ENCODE peak calls at places on chromosome 17, in five cellular contexts. One of them, this sample, is unnamed. For H3K27me3, the result is how much of the 10 kb centered on the place peaks cover.

GRCh38 chr17:35257080-35257701 is 14.3 kb downstream of the SLFN5 start:
- DNase-seq in GM23248: no peak
- DNase-seq in IMR-90: peak
- DNase-seq in GM12878: no peak
- DNase-seq in PC-3: peak
- DNase-seq in this sample: no peak

GRCh38 chr17:79916506-79916905 is 77.3 kb upstream of the CBX4 start:
- DNase-seq in GM23248: no peak
- DNase-seq in IMR-90: no peak
- DNase-seq in GM12878: no peak
- DNase-seq in PC-3: no peak
- DNase-seq in this sample: no peak

GRCh38 chr17:66129759-66130158 is 62.2 kb downstream of the CEP112 start:
- DNase-seq in GM23248: no peak
- DNase-seq in IMR-90: no peak
- DNase-seq in GM12878: no peak
- DNase-seq in PC-3: no peak
- DNase-seq in this sample: no peak

GRCh38 chr17:63699638-63700527 is at the start of gene LIMD2:
- DNase-seq in GM23248: peak
- DNase-seq in IMR-90: no peak
- DNase-seq in GM12878: no peak
- DNase-seq in PC-3: peak
- DNase-seq in this sample: no peak

GRCh38 chr17:32259596-32259995 is 6.0 kb upstream of the RHBDL3 start:
- DNase-seq in GM23248: peak
- DNase-seq in IMR-90: peak
- DNase-seq in GM12878: no peak
- DNase-seq in PC-3: no peak
- DNase-seq in this sample: peak

GRCh38 chr17:45430738-45431530 is 1.7 kb downstream of the ARHGAP27 start:
- DNase-seq in GM23248: peak
- DNase-seq in IMR-90: no peak
- DNase-seq in GM12878: no peak
- DNase-seq in PC-3: peak
- DNase-seq in this sample: no peak

GRCh38 chr17:32626371-32626770 is 139.6 kb downstream of the CDK5R1 start:
- DNase-seq in GM23248: no peak
- DNase-seq in IMR-90: no peak
- DNase-seq in GM12878: no peak
- DNase-seq in PC-3: no peak
- DNase-seq in this sample: no peak

GRCh38 chr17:72122002-72122310 is 1.1 kb downstream of the SOX9 start:
- DNase-seq in GM23248: peak
- DNase-seq in IMR-90: peak
- DNase-seq in GM12878: no peak
- DNase-seq in PC-3: peak
- DNase-seq in this sample: no peak

DNA sequence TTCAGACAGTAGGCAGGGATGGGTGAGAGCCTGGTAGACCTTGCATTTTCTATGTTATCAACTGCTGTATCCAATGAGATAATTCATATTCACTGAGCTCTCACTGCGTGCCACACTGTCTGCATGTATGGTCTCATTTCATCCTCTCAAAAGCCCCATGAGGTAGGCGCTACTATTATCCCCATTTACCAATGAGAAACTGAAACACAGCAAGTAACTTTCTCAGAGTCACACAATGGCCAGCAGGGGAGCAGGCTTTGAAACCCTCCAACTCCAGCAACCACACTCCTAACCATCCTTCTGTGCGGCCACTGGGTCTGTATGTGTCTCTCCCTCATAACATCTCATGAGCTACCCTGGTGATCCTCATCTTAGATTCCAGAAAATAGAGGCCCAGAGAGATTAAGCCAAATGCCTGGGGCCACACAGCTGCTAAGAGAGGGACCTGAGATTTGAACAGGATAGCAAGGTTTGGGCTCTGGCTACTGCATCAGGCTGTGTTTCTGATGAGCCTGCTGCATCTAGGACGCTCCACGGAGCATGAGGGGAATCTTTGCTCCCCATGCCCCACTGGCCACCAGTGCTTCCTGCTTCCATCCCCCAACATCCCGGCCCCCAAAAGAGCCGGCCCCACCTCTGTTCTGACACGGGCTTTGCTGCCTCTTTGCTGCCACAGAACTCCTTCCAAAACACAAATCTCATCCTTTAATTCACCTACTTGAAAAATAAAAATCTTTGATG is 3.2 kb downstream of the CCR7 start:
- DNase-seq in GM23248: peak
- DNase-seq in IMR-90: no peak
- DNase-seq in GM12878: peak
- DNase-seq in PC-3: no peak
- DNase-seq in this sample: no peak
- H3K27ac ChIP-seq in GM23248: no peak
- H3K27ac ChIP-seq in IMR-90: no peak
- H3K27ac ChIP-seq in GM12878: peak
- H3K27ac ChIP-seq in PC-3: no peak
- H3K27ac ChIP-seq in this sample: no peak

GRCh38 chr17:47281246-47281645 is 27.6 kb downstream of the ITGB3 start:
- DNase-seq in GM23248: no peak
- DNase-seq in IMR-90: no peak
- DNase-seq in GM12878: no peak
- DNase-seq in PC-3: no peak
- DNase-seq in this sample: no peak

GRCh38 chr17:47277921-47278320 is 24.3 kb downstream of the ITGB3 start:
- DNase-seq in GM23248: peak
- DNase-seq in IMR-90: peak
- DNase-seq in GM12878: no peak
- DNase-seq in PC-3: no peak
- DNase-seq in this sample: no peak

GRCh38 chr17:47280072-47280811 is 26.6 kb downstream of the ITGB3 start:
- DNase-seq in GM23248: peak
- DNase-seq in IMR-90: peak
- DNase-seq in GM12878: no peak
- DNase-seq in PC-3: no peak
- DNase-seq in this sample: no peak

GRCh38 chr17:47278561-47278960 is 24.9 kb downstream of the ITGB3 start:
- DNase-seq in GM23248: no peak
- DNase-seq in IMR-90: no peak
- DNase-seq in GM12878: no peak
- DNase-seq in PC-3: no peak
- DNase-seq in this sample: no peak

DNA sequence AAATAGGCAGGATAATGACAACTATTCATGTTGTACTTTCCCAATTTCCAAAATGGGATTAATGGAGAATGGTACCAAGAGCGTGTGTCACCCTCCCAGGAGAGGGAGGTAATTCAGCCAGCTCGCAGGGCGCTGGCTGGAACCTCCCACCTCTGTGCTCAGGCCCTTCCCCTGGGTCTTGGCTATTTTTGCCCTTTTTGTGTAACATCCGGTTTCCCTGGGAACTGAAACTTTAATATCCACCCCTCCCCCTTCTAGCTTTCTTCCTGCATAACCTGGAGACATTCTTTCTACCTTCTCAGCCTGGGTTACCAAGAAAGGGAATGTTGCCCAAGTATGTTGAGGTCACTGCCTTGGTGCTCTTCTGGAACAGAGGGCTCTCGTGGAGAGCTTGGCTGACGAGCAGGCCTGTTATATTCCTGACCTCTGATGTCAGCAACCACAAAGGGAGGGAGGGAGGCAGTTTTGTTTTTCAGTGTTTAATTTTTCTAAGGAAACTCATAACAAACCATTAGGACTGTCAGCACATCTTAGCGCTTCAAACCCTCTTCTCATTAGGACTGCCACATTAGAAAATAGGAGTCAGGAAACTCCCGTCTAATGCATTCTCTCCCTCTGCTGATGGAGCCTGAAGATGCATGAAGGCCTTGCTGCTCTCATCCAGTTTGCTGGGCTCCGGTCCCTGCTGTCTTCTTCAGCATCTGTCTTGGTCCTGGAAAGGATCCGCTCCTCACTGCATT is 25.6 kb downstream of the ITGB3 start:
- DNase-seq in GM23248: peak
- DNase-seq in IMR-90: peak
- DNase-seq in GM12878: peak
- DNase-seq in PC-3: peak
- DNase-seq in this sample: peak
- H3K4me3 ChIP-seq in GM23248: peak
- H3K4me3 ChIP-seq in IMR-90: no peak
- H3K4me3 ChIP-seq in GM12878: peak
- H3K4me3 ChIP-seq in PC-3: no peak
- H3K4me3 ChIP-seq in this sample: no peak

GRCh38 chr17:49480833-49481615 is 14.1 kb upstream of the NGFR start:
- DNase-seq in GM23248: no peak
- DNase-seq in IMR-90: no peak
- DNase-seq in GM12878: no peak
- DNase-seq in PC-3: no peak
- DNase-seq in this sample: no peak

GRCh38 chr17:49483588-49484509 is 11.2 kb upstream of the NGFR start:
- DNase-seq in GM23248: no peak
- DNase-seq in IMR-90: no peak
- DNase-seq in GM12878: no peak
- DNase-seq in PC-3: no peak
- DNase-seq in this sample: no peak

GRCh38 chr17:49486012-49486641 is 9.0 kb upstream of the NGFR start:
- DNase-seq in GM23248: no peak
- DNase-seq in IMR-90: no peak
- DNase-seq in GM12878: no peak
- DNase-seq in PC-3: no peak
- DNase-seq in this sample: no peak

GRCh38 chr17:49487202-49487601 is 7.9 kb upstream of the NGFR start:
- DNase-seq in GM23248: no peak
- DNase-seq in IMR-90: no peak
- DNase-seq in GM12878: no peak
- DNase-seq in PC-3: no peak
- DNase-seq in this sample: no peak

DNA sequence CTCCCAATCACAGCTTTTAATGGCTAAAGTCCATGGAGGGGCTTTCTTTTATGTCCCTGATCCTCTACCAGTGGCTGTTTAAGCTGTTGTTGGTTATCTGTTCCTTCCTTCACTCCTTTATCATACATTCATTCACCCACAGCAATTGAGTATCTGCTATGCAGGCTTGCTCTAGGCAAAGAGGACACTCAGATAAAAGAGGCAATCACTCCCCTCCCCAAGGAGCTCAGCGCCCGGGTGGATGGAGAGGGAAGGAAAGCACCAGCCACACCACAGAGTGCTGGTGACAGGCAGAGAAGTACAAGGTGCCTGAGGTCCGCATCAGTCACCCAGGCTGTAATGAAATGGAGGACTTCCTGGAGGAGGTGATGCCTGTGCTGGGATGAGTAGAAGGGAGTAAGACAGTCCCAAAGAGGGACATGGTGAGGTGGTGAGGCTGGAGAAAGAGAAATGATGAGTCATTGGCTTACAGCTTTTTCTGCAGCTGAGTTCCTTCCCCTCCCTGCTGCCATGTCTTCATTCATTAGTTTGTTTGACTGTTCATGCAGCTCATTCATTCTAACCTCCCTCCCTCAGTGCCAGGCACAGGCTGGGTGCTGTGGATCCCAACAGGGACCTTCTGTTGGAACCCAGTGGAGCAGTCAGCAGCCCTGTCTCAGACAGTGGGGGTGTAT is 12.8 kb upstream of the NGFR start:
- DNase-seq in GM23248: peak
- DNase-seq in IMR-90: peak
- DNase-seq in GM12878: no peak
- DNase-seq in PC-3: peak
- DNase-seq in this sample: no peak
- H3K27me3 ChIP-seq in GM23248: half or more
- H3K27me3 ChIP-seq in IMR-90: half or more
- H3K27me3 ChIP-seq in GM12878: under half
- H3K27me3 ChIP-seq in PC-3: half or more
- H3K27me3 ChIP-seq in this sample: half or more

GRCh38 chr17:1792495-1793446 is 30.9 kb downstream of the SERPINF1 start:
- DNase-seq in GM23248: no peak
- DNase-seq in IMR-90: no peak
- DNase-seq in GM12878: no peak
- DNase-seq in PC-3: no peak
- DNase-seq in this sample: no peak

GRCh38 chr17:1789936-1790335 is 28.1 kb downstream of the SERPINF1 start:
- DNase-seq in GM23248: peak
- DNase-seq in IMR-90: no peak
- DNase-seq in GM12878: no peak
- DNase-seq in PC-3: no peak
- DNase-seq in this sample: no peak

GRCh38 chr17:1797323-1797722 is 32.4 kb downstream of the SMYD4 start:
- DNase-seq in GM23248: no peak
- DNase-seq in IMR-90: no peak
- DNase-seq in GM12878: no peak
- DNase-seq in PC-3: no peak
- DNase-seq in this sample: no peak

GRCh38 chr17:1796800-1797199 is 32.9 kb downstream of the SMYD4 start:
- DNase-seq in GM23248: no peak
- DNase-seq in IMR-90: no peak
- DNase-seq in GM12878: no peak
- DNase-seq in PC-3: no peak
- DNase-seq in this sample: no peak

GRCh38 chr17:1793447-1793806 is 31.6 kb downstream of the SERPINF1 start:
- DNase-seq in GM23248: peak
- DNase-seq in IMR-90: peak
- DNase-seq in GM12878: no peak
- DNase-seq in PC-3: no peak
- DNase-seq in this sample: no peak
- H3K27ac ChIP-seq in GM23248: no peak
- H3K27ac ChIP-seq in IMR-90: no peak
- H3K27ac ChIP-seq in GM12878: no peak
- H3K27ac ChIP-seq in PC-3: no peak
- H3K27ac ChIP-seq in this sample: peak

GRCh38 chr17:29590261-29590978 is 972 bp upstream of the GIT1 start:
- DNase-seq in GM23248: peak
- DNase-seq in IMR-90: peak
- DNase-seq in GM12878: no peak
- DNase-seq in PC-3: no peak
- DNase-seq in this sample: no peak
- H3K4me3 ChIP-seq in GM23248: peak
- H3K4me3 ChIP-seq in IMR-90: no peak
- H3K4me3 ChIP-seq in GM12878: peak
- H3K4me3 ChIP-seq in PC-3: peak
- H3K4me3 ChIP-seq in this sample: peak

This sample was measured in AG04450.